ENCODE peak calls at places on chromosomes 16 and 17, in six cellular contexts. E is HepG2, V is A549, H is endothelial cell of umbilical vein, Q is HCT116, I is H1. Z is an unnamed sample.

GRCh38 chr17:13030459-13031305 is 12.9 kb upstream of the ELAC2 start:
- DNase-seq in E (peak), V (peak), H (peak), Q (no peak), I (no peak), Z (peak)

GRCh38 chr17:39213852-39214251 is 11.9 kb downstream of the STAC2 start:
- DNase-seq in E (no peak), V (peak), H (no peak), Q (peak), I (no peak), Z (peak)

GRCh38 chr16:10579965-10580918 is at the start of gene EMP2:
- DNase-seq in E (peak), V (peak), H (peak), Q (peak), I (peak), Z (peak)

GRCh38 chr17:2173005-2173404 is 118.1 kb downstream of the HIC1 start:
- DNase-seq in E (no peak), V (no peak), H (peak), Q (no peak), I (no peak), Z (no peak)

GRCh38 chr17:74295625-74296547 is 21.9 kb downstream of the DNAI2 start:
- DNase-seq in E (no peak), V (no peak), H (no peak), Q (no peak), I (no peak), Z (no peak)

GRCh38 chr17:13024526-13025263 is 6.9 kb upstream of the ELAC2 start:
- DNase-seq in E (peak), V (peak), H (peak), Q (no peak), I (peak), Z (peak)

GRCh38 chr16:27258241-27258734 is 10.3 kb downstream of the NSMCE1 start:
- DNase-seq in E (peak), V (no peak), H (peak), Q (no peak), I (no peak), Z (no peak)

GRCh38 chr16:70252355-70252988 is 732 bp upstream of the EXOSC6 start:
- DNase-seq in E (no peak), V (peak), H (no peak), Q (no peak), I (no peak), Z (peak)

GRCh38 chr16:56183266-56183665 is 8.0 kb upstream of the GNAO1 start:
- DNase-seq in E (no peak), V (no peak), H (no peak), Q (no peak), I (no peak), Z (no peak)

GRCh38 chr17:56676807-56677206 is 83.3 kb downstream of the NOG start:
- DNase-seq in E (no peak), V (no peak), H (no peak), Q (no peak), I (no peak), Z (peak)

GRCh38 chr17:82985973-82986372 is 93.4 kb upstream of the METRNL start:
- DNase-seq in E (no peak), V (no peak), H (peak), Q (no peak), I (no peak), Z (no peak)

GRCh38 chr17:2070241-2071023 is 15.5 kb downstream of the HIC1 start:
- DNase-seq in E (no peak), V (no peak), H (no peak), Q (no peak), I (no peak), Z (no peak)

GRCh38 chr17:48484850-48485249 is 46.0 kb downstream of the HOXB1 start:
- DNase-seq in E (no peak), V (no peak), H (no peak), Q (peak), I (no peak), Z (peak)

GRCh38 chr16:46812781-46813555 is 18.0 kb downstream of the C16orf87 start:
- DNase-seq in E (no peak), V (no peak), H (no peak), Q (no peak), I (no peak), Z (no peak)

GRCh38 chr17:50850640-50851039 is 15.3 kb downstream of the WFIKKN2 start:
- DNase-seq in E (no peak), V (no peak), H (no peak), Q (no peak), I (no peak), Z (no peak)

GRCh38 chr16:52993179-52993578 is 59.5 kb downstream of the CHD9NB start:
- DNase-seq in E (no peak), V (no peak), H (no peak), Q (no peak), I (no peak), Z (peak)

GRCh38 chr17:18858567-18859245 is 775 bp downstream of the PRPSAP2 start:
- DNase-seq in E (no peak), V (no peak), H (no peak), Q (no peak), I (no peak), Z (no peak)

GRCh38 chr17:19454074-19454473 is 43.0 kb downstream of the RNF112 start:
- DNase-seq in E (no peak), V (no peak), H (no peak), Q (no peak), I (no peak), Z (no peak)

GRCh38 chr16:68360971-68361370 is 50.2 kb downstream of the PRMT7 start:
- DNase-seq in E (no peak), V (no peak), H (no peak), Q (no peak), I (no peak), Z (no peak)
- TF ChIP-seq MAX in E (no peak), V (no peak), H (no peak), Q (no peak), I (no peak), Z (no peak)

DNA sequence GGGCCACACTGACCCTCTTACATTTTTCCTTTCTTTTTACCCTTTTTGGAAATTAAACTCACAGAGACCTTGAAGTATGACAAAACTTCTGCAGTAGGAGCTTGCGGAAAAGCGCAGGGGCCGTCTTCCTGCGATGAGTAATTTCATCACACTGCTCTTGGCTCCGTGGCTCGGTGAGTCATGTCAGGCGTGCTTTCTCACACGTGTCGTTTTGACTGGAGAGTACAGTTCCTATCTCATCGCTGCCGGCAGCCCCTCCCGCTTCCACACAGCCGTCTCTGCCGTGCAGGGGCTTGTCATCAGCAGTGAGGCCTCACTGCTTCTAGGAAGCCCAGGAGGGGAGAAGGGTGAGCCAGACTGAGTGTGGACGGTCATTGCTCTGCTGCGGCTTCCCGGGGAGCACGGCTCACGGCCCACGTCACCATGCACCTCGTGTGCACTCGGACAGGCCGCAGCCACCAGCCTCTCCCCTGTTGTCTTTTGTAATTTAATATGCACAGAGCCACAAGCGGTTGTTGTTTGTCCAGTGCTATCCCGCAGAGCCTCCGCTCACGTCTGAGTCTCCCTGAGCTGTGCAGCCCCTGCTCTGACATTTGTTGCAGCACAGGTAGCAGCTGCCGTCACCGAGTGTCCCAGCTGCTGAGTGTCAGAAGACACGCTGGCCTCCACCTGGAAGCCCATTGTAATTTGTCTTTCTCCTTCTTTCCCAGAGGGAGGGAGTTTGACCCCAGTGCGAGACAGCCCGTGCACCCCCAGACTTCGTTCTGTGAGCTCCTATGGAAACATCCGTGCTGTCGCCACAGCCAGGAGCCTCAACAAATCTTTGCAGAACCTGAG is 99.4 kb upstream of the CHMP6 start:
- DNase-seq in E (no peak), V (peak), H (peak), Q (peak), I (no peak), Z (peak)
- TF ChIP-seq POLR2A in E (no peak), V (no peak), H (no peak), Q (no peak), I (no peak), Z (no peak)

DNA sequence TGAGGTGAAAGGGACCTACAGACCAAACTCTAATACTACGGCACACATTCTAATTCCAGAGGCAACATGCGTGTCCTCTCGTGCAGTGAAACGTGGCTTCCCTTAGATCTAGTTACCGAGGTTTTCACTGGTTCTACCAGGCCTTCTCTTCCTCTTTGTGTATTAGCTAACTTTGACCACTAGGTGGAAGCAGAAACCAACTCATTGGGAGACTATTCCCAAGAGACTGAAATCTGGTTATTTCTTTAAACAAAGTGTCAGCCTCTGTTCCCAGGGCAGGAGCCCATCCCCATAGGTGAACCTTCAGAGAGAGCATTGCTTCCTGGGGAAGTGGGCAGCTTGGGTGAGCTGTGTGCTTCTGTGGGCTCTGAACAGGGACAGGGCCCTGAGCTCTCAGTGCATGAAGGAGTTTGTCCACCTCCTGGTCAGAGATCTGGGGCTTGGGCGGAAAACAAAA is 19.7 kb upstream of the RCVRN start:
- DNase-seq in E (peak), V (peak), H (peak), Q (peak), I (no peak), Z (peak)
- TF ChIP-seq MAX in E (no peak), V (peak), H (no peak), Q (peak), I (no peak), Z (no peak)

GRCh38 chr17:66432996-66433556 is 130.7 kb downstream of the PRKCA start:
- DNase-seq in E (no peak), V (no peak), H (no peak), Q (no peak), I (no peak), Z (peak)

GRCh38 chr17:66432558-66432957 is 130.1 kb downstream of the PRKCA start:
- DNase-seq in E (no peak), V (no peak), H (no peak), Q (no peak), I (no peak), Z (no peak)

GRCh38 chr17:66429680-66430079 is 127.3 kb downstream of the PRKCA start:
- DNase-seq in E (no peak), V (no peak), H (no peak), Q (no peak), I (no peak), Z (no peak)

GRCh38 chr17:66431910-66432309 is 129.5 kb downstream of the PRKCA start:
- DNase-seq in E (no peak), V (peak), H (peak), Q (no peak), I (no peak), Z (no peak)

DNA sequence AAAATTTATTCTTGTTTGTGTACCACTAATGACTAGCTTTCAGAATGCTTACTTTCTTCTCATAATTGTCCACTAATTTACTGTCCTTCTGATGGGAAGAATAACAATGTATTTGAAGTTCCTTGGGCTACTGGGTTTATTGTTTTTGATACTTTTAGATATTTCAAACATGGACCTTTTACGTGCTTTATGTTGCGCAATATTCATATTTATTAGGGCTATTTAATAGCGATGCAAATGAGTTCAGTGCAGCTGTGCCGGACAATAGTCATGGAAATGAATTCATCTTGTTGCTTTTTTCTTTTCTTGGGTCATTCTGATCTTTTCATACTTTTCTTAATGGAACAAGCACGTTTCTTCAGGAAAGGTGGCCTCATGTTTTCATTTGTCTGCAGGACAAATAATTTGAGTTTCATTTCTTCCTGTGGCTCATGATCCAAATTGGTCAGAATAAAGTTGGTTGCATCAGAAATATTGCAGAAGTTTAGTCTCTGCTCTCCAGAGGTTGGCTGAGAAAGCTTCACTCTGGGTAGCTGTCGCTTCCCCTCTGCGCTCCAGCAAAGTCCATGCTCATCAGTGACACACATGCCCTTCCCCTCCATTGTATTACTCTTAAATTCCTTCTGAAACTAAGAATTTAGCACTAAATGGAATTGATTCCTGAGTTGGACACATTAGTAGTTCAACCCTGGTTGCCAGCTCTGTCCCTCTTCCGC is 128.8 kb downstream of the PRKCA start:
- DNase-seq in E (no peak), V (no peak), H (no peak), Q (no peak), I (no peak), Z (peak)
- TF ChIP-seq POLR2A in E (no peak), V (no peak), H (no peak), Q (no peak), I (no peak), Z (no peak)

DNA sequence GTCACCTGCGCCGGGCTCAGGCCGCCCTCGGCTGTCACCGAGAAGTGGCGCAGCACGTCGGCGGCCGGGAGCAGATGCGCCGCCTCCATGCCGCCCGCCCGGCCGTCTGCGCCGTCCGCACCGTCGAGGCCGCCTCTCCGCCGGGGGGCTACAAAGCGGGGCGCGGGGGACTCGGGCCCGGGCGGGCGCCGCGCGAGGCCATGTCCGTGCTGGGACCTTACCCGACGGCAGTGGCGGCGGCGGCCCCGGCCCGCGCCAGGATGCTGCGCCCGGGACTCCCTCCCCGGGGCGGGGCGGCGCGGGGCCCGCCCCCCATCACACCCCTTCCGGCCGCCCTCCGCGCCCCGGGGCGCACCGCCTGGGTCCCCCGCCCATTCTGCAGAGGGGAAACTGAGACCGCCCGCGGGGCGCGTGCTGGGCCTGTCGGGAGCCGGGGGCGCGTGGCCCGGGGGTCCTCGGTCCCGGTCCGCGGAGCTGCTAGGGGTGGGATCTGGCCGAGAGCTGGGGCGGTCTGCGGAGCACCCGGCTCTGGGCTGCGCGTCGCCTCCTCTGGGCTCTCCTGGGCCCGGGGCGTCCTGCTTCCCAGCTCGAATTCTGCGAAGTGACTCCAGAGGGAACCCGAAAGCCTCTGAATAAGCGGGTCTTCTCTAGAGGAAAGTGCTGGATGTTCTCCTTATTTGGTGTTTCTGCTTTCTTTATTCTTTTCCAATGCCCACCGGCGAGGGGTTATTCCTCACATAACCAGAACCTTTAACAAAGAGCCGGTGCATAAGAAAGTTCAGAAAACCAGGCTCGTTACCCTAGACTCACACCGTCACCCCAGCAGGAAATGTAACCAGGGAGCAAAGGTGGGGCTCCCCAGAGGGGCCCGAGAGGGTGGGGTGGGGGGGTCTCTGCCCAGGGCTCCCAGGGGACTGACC is at the start of gene ATP2A3:
- DNase-seq in E (no peak), V (peak), H (no peak), Q (no peak), I (no peak), Z (peak)
- TF ChIP-seq MAX in E (no peak), V (no peak), H (no peak), Q (no peak), I (peak), Z (no peak)

GRCh38 chr16:54628796-54629625 is 301.7 kb upstream of the IRX5 start:
- DNase-seq in E (peak), V (no peak), H (no peak), Q (no peak), I (no peak), Z (no peak)
- TF ChIP-seq POLR2A in E (no peak), V (no peak), H (no peak), Q (no peak), I (no peak), Z (no peak)

DNA sequence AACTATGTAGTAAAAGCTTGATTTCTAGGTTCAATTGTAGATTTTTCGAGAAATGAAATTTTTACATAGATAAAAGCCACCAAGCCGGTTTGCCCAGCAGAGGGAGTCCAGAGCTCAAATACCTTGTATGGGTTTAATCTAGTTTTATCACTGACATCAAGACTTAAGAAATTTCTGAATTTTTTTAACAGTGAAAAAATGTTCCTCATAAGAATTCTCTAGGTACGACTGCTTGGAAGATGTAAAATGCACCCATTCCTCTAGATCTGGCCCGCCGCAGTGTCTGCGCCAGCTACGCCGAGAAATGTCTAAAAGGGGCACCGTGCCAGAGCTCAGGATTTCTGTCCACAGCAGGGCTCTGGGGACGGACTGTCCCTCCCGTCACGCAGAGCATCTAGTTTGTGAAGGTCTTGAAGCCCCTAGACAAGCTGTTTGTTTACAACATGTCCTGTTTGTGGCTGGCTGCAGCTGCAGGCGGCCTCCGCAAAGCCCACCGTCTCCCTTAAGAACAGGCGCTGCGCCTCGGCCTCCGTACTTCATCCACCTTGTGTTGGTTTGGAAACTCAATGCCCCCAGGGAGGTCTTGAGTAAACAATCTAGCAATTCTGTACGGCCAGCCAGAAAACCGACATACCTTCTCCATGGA is 24.8 kb downstream of the MAP1LC3B start:
- DNase-seq in E (peak), V (peak), H (peak), Q (no peak), I (no peak), Z (peak)
- TF ChIP-seq MAX in E (no peak), V (no peak), H (no peak), Q (no peak), I (no peak), Z (no peak)

DNA sequence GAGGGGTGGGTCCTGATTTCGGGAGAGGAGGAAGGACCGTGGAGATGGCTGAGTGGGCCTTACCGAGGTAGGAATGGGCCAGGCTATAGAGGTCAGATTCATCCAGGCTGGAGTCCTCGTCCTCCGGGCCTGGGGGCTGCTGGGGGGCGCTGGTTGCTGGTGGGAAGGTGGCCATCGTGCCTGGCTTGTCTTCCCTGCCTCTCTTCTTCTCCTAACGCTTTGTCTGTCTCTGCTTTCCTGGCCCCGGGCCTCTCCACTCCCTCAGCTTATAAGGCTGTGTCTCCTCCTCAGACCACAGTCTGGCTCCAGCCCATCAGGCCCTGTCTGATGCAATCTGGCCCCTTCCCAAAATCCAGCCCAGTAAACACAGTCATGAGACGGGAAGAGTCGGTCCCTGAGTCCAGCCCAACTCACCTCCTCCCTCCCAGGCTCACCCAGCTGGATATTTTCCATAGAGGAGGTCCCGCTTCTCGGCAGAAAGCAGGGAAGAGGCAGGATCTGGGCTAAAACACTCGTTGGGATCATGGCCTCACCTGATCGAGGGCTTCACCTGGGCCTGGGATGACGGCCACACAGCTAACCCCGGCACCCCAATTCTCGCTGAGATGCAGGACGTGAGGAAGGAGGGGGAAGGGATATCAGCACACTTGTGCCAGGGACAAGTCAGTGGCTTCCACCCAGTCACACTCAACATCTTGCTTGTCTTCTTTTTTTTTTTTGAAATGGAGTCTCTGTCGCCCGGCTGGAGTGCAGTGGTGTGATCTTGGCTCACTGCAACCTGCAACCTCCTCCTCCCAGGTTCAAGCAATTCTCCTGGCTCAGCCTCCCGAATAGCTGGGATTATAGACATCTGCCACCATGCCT is at the start of gene NUPR1:
- DNase-seq in E (peak), V (peak), H (peak), Q (no peak), I (no peak), Z (no peak)
- TF ChIP-seq POLR2A in E (peak), V (no peak), H (no peak), Q (no peak), I (no peak), Z (no peak)

GRCh38 chr16:89917773-89918452 is 749 bp upstream of the MC1R start:
- DNase-seq in E (peak), V (peak), H (peak), Q (peak), I (no peak), Z (peak)
- TF ChIP-seq MAX in E (no peak), V (peak), H (peak), Q (no peak), I (peak), Z (peak)

GRCh38 chr17:76492989-76493501 is 8.2 kb downstream of the RHBDF2 start:
- DNase-seq in E (no peak), V (no peak), H (peak), Q (no peak), I (no peak), Z (peak)
- TF ChIP-seq POLR2A in E (peak), V (no peak), H (no peak), Q (no peak), I (no peak), Z (no peak)